ENCODE peak calls at places on chromosomes 5 and 9, in four cellular contexts. G, D, Y and B are unnamed samples.

GRCh38 chr5:168118042-168118668 is 173.3 kb upstream of the WWC1 start:
- DNase-seq in G (no peak), D (no peak), Y (no peak), B (no peak)

GRCh38 chr5:7321724-7322123 is 74.2 kb upstream of the ADCY2 start:
- DNase-seq in G (no peak), D (no peak), Y (no peak), B (no peak)

GRCh38 chr9:18980124-18980660 is 52.8 kb downstream of the SAXO1 start:
- DNase-seq in G (no peak), D (no peak), Y (no peak), B (no peak)

GRCh38 chr9:132554755-132555154 is 27.7 kb upstream of the BARHL1 start:
- DNase-seq in G (no peak), D (no peak), Y (no peak), B (no peak)

GRCh38 chr5:97388794-97389193 is 205.7 kb upstream of the RIOK2 start:
- DNase-seq in G (no peak), D (no peak), Y (no peak), B (no peak)

GRCh38 chr9:87684627-87685204 is 41.2 kb upstream of the CTSL start:
- DNase-seq in G (peak; percentile 61), D (no peak), Y (peak; percentile 30), B (no peak)

GRCh38 chr9:35790385-35791291 is 753 bp upstream of the NPR2 start:
- DNase-seq in G (peak; percentile 80), D (peak; percentile 21), Y (peak; percentile 79), B (peak; percentile 75)

GRCh38 chr5:65213921-65214525 is 267.7 kb downstream of the ADAMTS6 start:
- DNase-seq in G (peak; percentile 20), D (no peak), Y (peak; percentile 32), B (peak; percentile 34)

GRCh38 chr5:75395277-75395676 is 58.3 kb downstream of the HMGCR start:
- DNase-seq in G (no peak), D (no peak), Y (no peak), B (no peak)

GRCh38 chr5:174720612-174721521 is 3.5 kb upstream of the MSX2 start:
- DNase-seq in G (no peak), D (no peak), Y (no peak), B (no peak)

GRCh38 chr5:180084638-180085561 is 13.3 kb upstream of the RNF130 start:
- DNase-seq in G (no peak), D (no peak), Y (peak; percentile 88), B (peak; percentile 84)

GRCh38 chr5:142874537-142874936 is 104.4 kb downstream of the ARHGAP26 start:
- DNase-seq in G (peak; percentile 51), D (no peak), Y (no peak), B (no peak)

GRCh38 chr9:126327016-126327749 is 554 bp downstream of the MVB12B start:
- DNase-seq in G (peak; percentile 12), D (no peak), Y (no peak), B (no peak)

GRCh38 chr5:31492824-31493223 is 39.1 kb downstream of the DROSHA start:
- DNase-seq in G (no peak), D (no peak), Y (no peak), B (no peak)

GRCh38 chr9:133539434-133539833 is 4.9 kb downstream of the ADAMTSL2 start:
- DNase-seq in G (no peak), D (no peak), Y (no peak), B (no peak)

GRCh38 chr5:135442387-135443256 is 4.5 kb downstream of the DCANP1 start:
- DNase-seq in G (no peak), D (no peak), Y (no peak), B (no peak)

GRCh38 chr9:109307380-109308240 is 13.2 kb downstream of the EPB41L4B start:
- DNase-seq in G (no peak), D (no peak), Y (no peak), B (no peak)

GRCh38 chr5:166436857-166437256 is 1854.6 kb upstream of the WWC1 start:
- DNase-seq in G (peak; percentile 55), D (no peak), Y (no peak), B (no peak)

GRCh38 chr5:158033076-158033475 is 174.1 kb upstream of the CLINT1 start:
- DNase-seq in G (no peak), D (no peak), Y (no peak), B (no peak)

GRCh38 chr9:34381323-34381722 is 4.6 kb upstream of the MYORG start:
- DNase-seq in G (no peak), D (no peak), Y (no peak), B (no peak)

GRCh38 chr5:53712327-53712726 is 151.9 kb downstream of the NDUFS4 start:
- DNase-seq in G (no peak), D (no peak), Y (no peak), B (no peak)

GRCh38 chr9:71929791-71930440 is 18.5 kb downstream of the C9orf85 start:
- DNase-seq in G (no peak), D (no peak), Y (no peak), B (no peak)

GRCh38 chr9:137694962-137695875 is 76.4 kb downstream of the EHMT1 start:
- DNase-seq in G (peak; percentile 42), D (no peak), Y (no peak), B (peak; percentile 53)

GRCh38 chr5:135214897-135215616 is 181.0 kb upstream of the PITX1 start:
- DNase-seq in G (no peak), D (no peak), Y (peak; percentile 63), B (peak; percentile 63)

GRCh38 chr5:177020033-177020432 is 2.5 kb upstream of the ZNF346 start:
- DNase-seq in G (no peak), D (no peak), Y (no peak), B (no peak)

GRCh38 chr5:7745882-7746735 is 104.8 kb downstream of the CFAP90 start:
- DNase-seq in G (peak; percentile 49), D (no peak), Y (peak; percentile 69), B (peak; percentile 49)

GRCh38 chr9:114156311-114156657 is 947 bp downstream of the COL27A1 start:
- DNase-seq in G (no peak), D (no peak), Y (no peak), B (no peak)

GRCh38 chr5:175718401-175719108 is 60.7 kb downstream of the HRH2 start:
- DNase-seq in G (peak; percentile 23), D (no peak), Y (peak; percentile 76), B (peak; percentile 66)